ENCODE peak calls at places on chromosome X, in five cellular contexts. N is mammary epithelial cell, K is psoas muscle, B is body of pancreas, P is AG10803. I is an unnamed sample.
A peak's percentile ranks its signal among the peaks of the same experiment; 100 is the strongest.

GRCh38 chrX:38890963-38891362 is 89.7 kb downstream of the MID1IP1 start:
- DNase-seq in N (no peak), K (no peak), B (no peak), P (no peak), I (no peak)

GRCh38 chrX:35101901-35102300 is 159.3 kb downstream of the FAM47B start:
- DNase-seq in N (no peak), K (no peak), B (no peak), P (no peak), I (no peak)

GRCh38 chrX:70826715-70827114 is 81.8 kb downstream of the TEX11 start:
- DNase-seq in N (no peak), K (no peak), B (no peak), P (peak; percentile 0), I (no peak)

GRCh38 chrX:151697537-151697936 is 2.3 kb downstream of the PRRG3 start:
- DNase-seq in N (no peak), K (peak; percentile 30), B (no peak), P (peak; percentile 94), I (no peak)

GRCh38 chrX:13398073-13398823 is 78.4 kb upstream of the ATXN3L start:
- DNase-seq in N (peak; percentile 100), K (peak; percentile 48), B (peak; percentile 25), P (peak; percentile 99), I (no peak)

GRCh38 chrX:3403748-3404147 is 57.3 kb upstream of the MXRA5 start:
- DNase-seq in N (no peak), K (no peak), B (no peak), P (peak; percentile 39), I (no peak)

GRCh38 chrX:14497184-14497666 is 32.1 kb upstream of the GLRA2 start:
- DNase-seq in N (no peak), K (no peak), B (no peak), P (peak; percentile 8), I (no peak)

GRCh38 chrX:137926090-137926489 is 360.2 kb downstream of the ZIC3 start:
- DNase-seq in N (no peak), K (no peak), B (no peak), P (no peak), I (no peak)

GRCh38 chrX:49233887-49234555 is 881 bp upstream of the CACNA1F start:
- DNase-seq in N (no peak), K (no peak), B (no peak), P (no peak), I (no peak)

GRCh38 chrX:153902388-153902787 is 2.1 kb upstream of the AVPR2 start:
- DNase-seq in N (no peak), K (no peak), B (no peak), P (no peak), I (no peak)

GRCh38 chrX:108447303-108447702 is 7.7 kb downstream of the COL4A5 start:
- DNase-seq in N (peak; percentile 58), K (no peak), B (no peak), P (no peak), I (no peak)

GRCh38 chrX:15973299-15973698 is 118.7 kb upstream of the AP1S2 start:
- DNase-seq in N (peak; percentile 48), K (no peak), B (peak; percentile 22), P (peak; percentile 4), I (no peak)

DNA sequence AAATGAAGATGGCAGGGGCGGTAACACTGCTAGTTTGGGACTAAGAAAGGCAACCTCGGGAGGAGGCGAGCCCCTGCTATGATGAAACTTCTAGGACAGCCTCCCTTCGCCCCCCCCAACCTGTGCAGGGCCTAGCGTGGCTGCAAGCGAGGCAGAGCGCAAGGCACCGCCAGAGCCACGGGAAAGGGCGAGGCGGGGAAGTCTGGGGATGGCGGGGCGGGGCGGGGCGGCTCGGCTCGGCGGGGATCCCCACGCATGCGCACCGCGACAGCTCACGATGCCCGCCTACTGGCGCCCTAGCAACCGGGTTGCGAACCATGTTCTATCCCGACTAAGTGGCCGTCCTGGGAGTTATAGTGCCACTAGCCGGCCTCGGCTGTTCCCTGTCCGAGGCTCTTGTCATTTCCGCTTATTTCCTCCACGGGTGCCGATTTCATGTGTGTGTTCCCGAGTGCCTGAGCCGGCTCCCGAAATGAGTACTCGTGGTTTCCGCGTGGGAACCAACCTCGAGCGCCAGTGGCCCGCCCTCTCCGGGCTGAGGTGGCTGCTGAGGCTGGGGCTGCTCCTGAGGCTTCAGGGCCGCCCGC is 28.7 kb upstream of the RBMX start:
- DNase-seq in N (peak; percentile 70), K (peak; percentile 81), B (peak; percentile 82), P (peak; percentile 81), I (no peak)
- TF ChIP-seq CTCF in N (no peak), K (no peak), B (no peak), P (no peak), I (no peak)

DNA sequence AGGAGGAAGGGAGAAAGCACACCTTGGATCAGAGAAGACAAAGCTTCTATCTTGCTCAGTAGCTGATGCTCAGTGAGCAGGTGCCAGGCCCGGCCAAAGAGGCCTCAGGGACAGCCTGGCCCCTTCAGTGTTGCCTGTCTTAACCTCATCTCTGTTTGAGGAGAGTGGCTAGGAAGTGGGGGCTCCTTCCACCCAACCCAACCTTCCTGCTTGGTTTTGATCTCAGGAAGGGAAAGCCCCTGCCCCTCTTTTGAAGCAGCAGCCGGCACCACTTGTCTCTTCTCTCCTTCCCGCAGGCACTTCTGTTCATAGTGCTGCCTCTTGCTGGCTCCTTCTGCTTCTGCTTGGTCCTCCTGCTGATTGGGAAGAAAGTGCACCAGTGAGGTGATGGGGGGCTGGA is 2.4 kb upstream of the AFF2 start:
- DNase-seq in N (no peak), K (no peak), B (no peak), P (no peak), I (no peak)
- TF ChIP-seq CTCF in N (no peak), K (no peak), B (no peak), P (no peak), I (no peak)

GRCh38 chrX:110212299-110212698 is 105.6 kb downstream of the AMMECR1 start:
- DNase-seq in N (no peak), K (no peak), B (no peak), P (no peak), I (no peak)
- TF ChIP-seq CTCF in N (peak; percentile 21), K (no peak), B (peak; percentile 10), P (no peak), I (no peak)

GRCh38 chrX:18676470-18676869 is 4.6 kb upstream of the RS1 start:
- DNase-seq in N (no peak), K (no peak), B (peak; percentile 19), P (no peak), I (no peak)
- TF ChIP-seq CTCF in N (no peak), K (no peak), B (no peak), P (peak; percentile 23), I (no peak)

GRCh38 chrX:31223817-31224216 is 152.0 kb upstream of the FTHL17 start:
- DNase-seq in N (peak; percentile 83), K (no peak), B (peak; percentile 36), P (peak; percentile 52), I (no peak)
- TF ChIP-seq CTCF in N (no peak), K (no peak), B (no peak), P (no peak), I (no peak)

GRCh38 chrX:36898301-36898700 is 109.9 kb upstream of the FAM47C start:
- DNase-seq in N (peak; percentile 2), K (no peak), B (no peak), P (peak; percentile 0), I (no peak)
- TF ChIP-seq CTCF in N (peak; percentile 71), K (no peak), B (no peak), P (peak; percentile 30), I (no peak)

GRCh38 chrX:7168366-7168765 is 20.4 kb upstream of the PUDP start:
- DNase-seq in N (no peak), K (no peak), B (no peak), P (peak; percentile 6), I (no peak)

GRCh38 chrX:7169627-7170026 is 21.7 kb upstream of the PUDP start:
- DNase-seq in N (no peak), K (no peak), B (peak; percentile 48), P (no peak), I (no peak)

DNA sequence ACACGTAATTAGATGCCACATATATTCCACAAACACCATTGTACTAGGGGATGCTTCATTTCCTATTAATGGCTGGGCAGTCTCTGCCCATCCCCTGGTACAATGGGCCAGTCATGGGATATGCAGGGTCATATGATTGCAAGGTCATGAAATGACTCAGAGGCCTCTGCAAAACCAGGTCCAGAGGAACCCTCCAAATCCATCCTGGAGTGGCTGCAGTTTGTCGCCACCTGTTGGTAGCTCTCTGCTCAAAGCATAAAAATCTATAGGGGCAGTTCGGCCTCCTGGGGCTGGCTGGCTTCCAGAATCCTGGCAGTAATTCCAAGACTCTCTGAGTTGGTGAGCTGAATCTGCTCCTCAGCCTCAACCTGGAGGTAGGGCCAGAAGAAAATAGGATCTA is 22.9 kb upstream of the PUDP start:
- DNase-seq in N (no peak), K (no peak), B (peak; percentile 33), P (no peak), I (peak; percentile 20)
- TF ChIP-seq CTCF in N (peak; percentile 38), K (peak; percentile 19), B (no peak), P (no peak), I (no peak)

GRCh38 chrX:103687073-103687695 is 685 bp upstream of the MORF4L2 start:
- DNase-seq in N (no peak), K (peak; percentile 89), B (peak; percentile 90), P (peak; percentile 80), I (peak; percentile 54)
- TF ChIP-seq CTCF in N (peak; percentile 14), K (peak; percentile 43), B (peak; percentile 31), P (peak; percentile 42), I (no peak)